ENCODE peak calls at places on chromosome 7, in four cellular contexts. Y, I, E and J are unnamed samples.

GRCh38 chr7:138299046-138299445 is 161.0 kb upstream of the TRIM24 start:
- DNase-seq in Y (no peak), I (no peak), E (no peak), J (no peak)

GRCh38 chr7:96800824-96801223 is 91.2 kb upstream of the SEM1 start:
- DNase-seq in Y (no peak), I (no peak), E (no peak), J (no peak)

GRCh38 chr7:117124585-117125220 is 171.4 kb downstream of the ST7 start:
- DNase-seq in Y (peak; percentile 100), I (peak; percentile 76), E (no peak), J (no peak)

GRCh38 chr7:96710544-96710943 is 898 bp upstream of the SEM1 start:
- DNase-seq in Y (no peak), I (no peak), E (no peak), J (no peak)

GRCh38 chr7:150978136-150978789 is at the start of gene KCNH2:
- DNase-seq in Y (no peak), I (no peak), E (no peak), J (no peak)

GRCh38 chr7:98000356-98000755 is 10.4 kb upstream of the OCM2 start:
- DNase-seq in Y (no peak), I (no peak), E (no peak), J (no peak)

GRCh38 chr7:11706666-11707605 is 125.1 kb downstream of the THSD7A start:
- DNase-seq in Y (peak; percentile 44), I (peak; percentile 12), E (no peak), J (no peak)

GRCh38 chr7:136874393-136875032 is 6.1 kb downstream of the CHRM2 start:
- DNase-seq in Y (no peak), I (no peak), E (no peak), J (no peak)

GRCh38 chr7:43482679-43483252 is 100.1 kb upstream of the STK17A start:
- DNase-seq in Y (no peak), I (no peak), E (no peak), J (no peak)

GRCh38 chr7:50317221-50317678 is 12.7 kb downstream of the IKZF1 start:
- DNase-seq in Y (no peak), I (no peak), E (no peak), J (no peak)

GRCh38 chr7:92698237-92698841 is 108.1 kb upstream of the FAM133B start:
- DNase-seq in Y (peak; percentile 91), I (peak; percentile 62), E (no peak), J (peak; percentile 22)

GRCh38 chr7:55133630-55134392 is 115.0 kb downstream of the EGFR start:
- DNase-seq in Y (peak; percentile 100), I (no peak), E (no peak), J (no peak)

GRCh38 chr7:151381333-151382078 is 28.3 kb downstream of the WDR86 start:
- DNase-seq in Y (no peak), I (no peak), E (no peak), J (no peak)

GRCh38 chr7:138512885-138513284 is 52.8 kb downstream of the TRIM24 start:
- DNase-seq in Y (no peak), I (no peak), E (no peak), J (no peak)

GRCh38 chr7:14954035-14954434 is 51.5 kb upstream of the DGKB start:
- DNase-seq in Y (no peak), I (no peak), E (no peak), J (no peak)

GRCh38 chr7:30162622-30163124 is 27.9 kb downstream of the MTURN start:
- DNase-seq in Y (peak; percentile 50), I (no peak), E (no peak), J (no peak)

GRCh38 chr7:24786941-24787340 is 29.7 kb upstream of the GSDME start:
- DNase-seq in Y (peak; percentile 99), I (no peak), E (no peak), J (no peak)

GRCh38 chr7:40758590-40758989 is 623.8 kb downstream of the SUGCT start:
- DNase-seq in Y (no peak), I (no peak), E (no peak), J (no peak)

GRCh38 chr7:155000795-155001194 is 2.1 kb downstream of the PAXIP1 start:
- DNase-seq in Y (no peak), I (no peak), E (no peak), J (no peak)

GRCh38 chr7:131285558-131285957 is 42.1 kb upstream of the MKLN1 start:
- DNase-seq in Y (no peak), I (no peak), E (no peak), J (no peak)

GRCh38 chr7:12888727-12889126 is 201.3 kb downstream of the ARL4A start:
- DNase-seq in Y (no peak), I (no peak), E (no peak), J (no peak)

GRCh38 chr7:68550027-68550426 is 1048.2 kb upstream of the AUTS2 start:
- DNase-seq in Y (no peak), I (no peak), E (no peak), J (no peak)

GRCh38 chr7:92276486-92276885 is 30.7 kb downstream of the ANKIB1 start:
- DNase-seq in Y (no peak), I (no peak), E (no peak), J (no peak)

GRCh38 chr7:66896441-66896840 is 24.6 kb upstream of the TMEM248 start:
- DNase-seq in Y (no peak), I (no peak), E (no peak), J (no peak)

GRCh38 chr7:106584914-106585759 is 75.8 kb downstream of the CCDC71L start:
- DNase-seq in Y (no peak), I (no peak), E (no peak), J (no peak)

GRCh38 chr7:51430480-51431086 is 114.0 kb upstream of the COBL start:
- DNase-seq in Y (peak; percentile 12), I (peak; percentile 14), E (no peak), J (no peak)

GRCh38 chr7:123260428-123260960 is 60.7 kb upstream of the SLC13A1 start:
- DNase-seq in Y (no peak), I (no peak), E (no peak), J (no peak)

GRCh38 chr7:7570584-7570983 is 3.9 kb downstream of the MIOS start:
- DNase-seq in Y (no peak), I (peak; percentile 29), E (no peak), J (no peak)

GRCh38 chr7:8389898-8390642 is 43.3 kb upstream of the NXPH1 start:
- DNase-seq in Y (no peak), I (peak; percentile 2), E (no peak), J (no peak)

GRCh38 chr7:54888736-54889082 is 129.7 kb upstream of the SEC61G start:
- DNase-seq in Y (no peak), I (no peak), E (no peak), J (no peak)

GRCh38 chr7:92427193-92427592 is 20.1 kb upstream of the GATAD1 start:
- DNase-seq in Y (no peak), I (no peak), E (no peak), J (no peak)

GRCh38 chr7:17374654-17375053 is 76.2 kb downstream of the AHR start:
- DNase-seq in Y (no peak), I (no peak), E (no peak), J (no peak)

GRCh38 chr7:84247591-84247990 is 53.0 kb upstream of the SEMA3A start:
- DNase-seq in Y (peak; percentile 64), I (no peak), E (no peak), J (no peak)

GRCh38 chr7:3754488-3755365 is 453.7 kb downstream of the SDK1 start:
- DNase-seq in Y (no peak), I (no peak), E (no peak), J (no peak)

GRCh38 chr7:142795339-142795863 is 24.6 kb downstream of the PRSS2 start:
- DNase-seq in Y (no peak), I (no peak), E (no peak), J (no peak)